ENCODE peak calls at places on chromosomes 16 and 17, in nine cellular contexts. F, W, O, P, R, Y, E, X and U are unnamed samples.

GRCh38 chr17:57589151-57590034 is 155.7 kb downstream of the CCDC182 start:
- DNase-seq in O (no peak), P (no peak), W (no peak), R (no peak), E (no peak), X (no peak), F (no peak), Y (no peak), U (no peak)

GRCh38 chr16:23842137-23842600 is 6.4 kb downstream of the PRKCB start:
- DNase-seq in X (no peak), W (no peak), Y (no peak), P (no peak), F (no peak), O (peak), E (no peak), R (no peak), U (no peak)

GRCh38 chr17:35847006-35847405 is 21.7 kb downstream of the HEATR9 start:
- DNase-seq in P (no peak), R (no peak), E (no peak), Y (no peak), F (no peak), O (no peak), W (no peak), X (no peak), U (no peak)

GRCh38 chr17:2302740-2303277 is 776 bp downstream of the SMG6 start:
- DNase-seq in F (peak), W (peak), Y (no peak), R (no peak), X (no peak), E (no peak), P (no peak), O (no peak), U (no peak)

GRCh38 chr16:15482068-15482747 is 47.8 kb downstream of the BMERB1 start:
- DNase-seq in X (no peak), F (peak), Y (no peak), W (peak), E (no peak), R (no peak), P (peak), O (no peak), U (no peak)

GRCh38 chr17:29190039-29190438 is 9.8 kb upstream of the MYO18A start:
- DNase-seq in R (no peak), X (no peak), W (no peak), O (no peak), F (no peak), E (no peak), P (peak), Y (no peak), U (no peak)

GRCh38 chr17:50596191-50597037 is 35.9 kb downstream of the CACNA1G start:
- DNase-seq in W (no peak), R (no peak), O (no peak), P (no peak), E (no peak), X (no peak), F (no peak), Y (no peak), U (no peak)

GRCh38 chr16:50354629-50355456 is 13.9 kb downstream of the BRD7 start:
- DNase-seq in O (peak), Y (no peak), X (no peak), F (no peak), E (no peak), W (no peak), R (no peak), P (no peak), U (peak)

GRCh38 chr17:8630227-8630801 is at the start of gene MYH10:
- DNase-seq in O (no peak), X (no peak), E (peak), P (peak), F (no peak), Y (no peak), W (no peak), R (no peak), U (no peak)